ENCODE peak calls at places on chromosome 3, in eight cellular contexts. R is Caco-2, J is stomach, L is WTC11, V is GM10248, G is heart left ventricle, Y is lower leg skin, H is cardiac fibroblast. N is an unnamed sample.

GRCh38 chr3:4574426-4574965 is 81.3 kb downstream of the ITPR1 start:
- DNase-seq in L (no peak), Y (no peak), G (no peak), J (no peak), H (no peak), V (no peak), R (no peak), N (no peak)

GRCh38 chr3:79690072-79690471 is 77.7 kb downstream of the ROBO1 start:
- DNase-seq in G (no peak), V (no peak), L (no peak), Y (no peak), J (no peak), R (no peak), H (no peak), N (no peak)

GRCh38 chr3:37534940-37535339 is 326.7 kb upstream of the CTDSPL start:
- DNase-seq in G (no peak), R (no peak), V (no peak), L (no peak), H (no peak), Y (no peak), J (no peak), N (no peak)

GRCh38 chr3:5274116-5274515 is 86.6 kb downstream of the EDEM1 start:
- DNase-seq in R (no peak), J (no peak), G (no peak), Y (no peak), L (no peak), V (no peak), H (no peak), N (no peak)

GRCh38 chr3:141659821-141660597 is 78.1 kb upstream of the RNF7 start:
- DNase-seq in Y (peak; percentile 89), J (peak; percentile 64), R (peak; percentile 60), L (peak; percentile 60), V (no peak), G (peak; percentile 85), H (peak; percentile 27), N (peak; percentile 47)

GRCh38 chr3:119635719-119636118 is 24.7 kb downstream of the POPDC2 start:
- DNase-seq in L (no peak), V (no peak), Y (no peak), R (no peak), H (no peak), J (no peak), G (no peak), N (no peak)

GRCh38 chr3:129021140-129021551 is 20.0 kb downstream of the EFCC1 start:
- DNase-seq in J (no peak), G (no peak), R (no peak), V (no peak), H (peak; percentile 40), L (no peak), Y (no peak), N (no peak)

GRCh38 chr3:144364797-144365196 is 393.2 kb downstream of the DIPK2A start:
- DNase-seq in V (no peak), Y (no peak), L (no peak), J (no peak), G (no peak), R (no peak), H (no peak), N (no peak)

GRCh38 chr3:144677118-144677517 is 705.5 kb downstream of the DIPK2A start:
- DNase-seq in G (no peak), R (no peak), H (peak; percentile 32), Y (no peak), V (no peak), J (no peak), L (no peak), N (no peak)

GRCh38 chr3:194296832-194297666 is 54.1 kb downstream of the CPN2 start:
- DNase-seq in L (peak; percentile 84), G (peak; percentile 66), J (no peak), R (peak; percentile 82), Y (peak; percentile 82), H (no peak), V (no peak), N (peak; percentile 31)

GRCh38 chr3:99952306-99952705 is 134.6 kb downstream of the CMSS1 start:
- DNase-seq in Y (no peak), L (no peak), R (no peak), G (no peak), J (no peak), V (no peak), H (no peak), N (no peak)

GRCh38 chr3:62161306-62161705 is 212.0 kb downstream of the FEZF2 start:
- DNase-seq in J (no peak), V (no peak), H (peak; percentile 84), G (no peak), L (no peak), Y (no peak), R (no peak), N (no peak)

GRCh38 chr3:32457971-32458471 is 44.6 kb downstream of the CMTM6 start:
- DNase-seq in G (no peak), V (peak; percentile 50), J (no peak), R (no peak), H (no peak), Y (no peak), L (no peak), N (no peak)

GRCh38 chr3:134601539-134602439 is 49.0 kb downstream of the KY start:
- DNase-seq in J (no peak), H (peak; percentile 59), V (no peak), L (peak; percentile 77), G (no peak), Y (no peak), R (peak; percentile 62), N (peak; percentile 71)

GRCh38 chr3:46863261-46863782 is at the start of gene MYL3:
- DNase-seq in J (no peak), L (no peak), R (peak; percentile 59), V (no peak), Y (peak; percentile 74), G (peak; percentile 70), H (no peak), N (no peak)

GRCh38 chr3:126257984-126258383 is 77.6 kb upstream of the ALDH1L1 start:
- DNase-seq in R (no peak), G (no peak), H (no peak), J (no peak), Y (no peak), V (no peak), L (no peak), N (no peak)

GRCh38 chr3:126256256-126256655 is 75.9 kb upstream of the ALDH1L1 start:
- DNase-seq in V (no peak), L (no peak), R (no peak), Y (no peak), J (no peak), H (peak; percentile 15), G (peak; percentile 26), N (no peak)

GRCh38 chr3:126252373-126252772 is 72.0 kb upstream of the ALDH1L1 start:
- DNase-seq in G (no peak), L (no peak), H (no peak), R (no peak), V (no peak), Y (no peak), J (no peak), N (no peak)

GRCh38 chr3:126257174-126257573 is 76.8 kb upstream of the ALDH1L1 start:
- DNase-seq in G (peak; percentile 53), H (no peak), J (no peak), R (no peak), L (no peak), Y (peak; percentile 62), V (no peak), N (no peak)

GRCh38 chr3:126253072-126253471 is 72.7 kb upstream of the ALDH1L1 start:
- DNase-seq in H (no peak), R (no peak), L (no peak), Y (no peak), J (no peak), G (no peak), V (no peak), N (no peak)
- TF ChIP-seq CTCF in H (no peak), R (no peak), L (no peak), Y (no peak), J (no peak), G (no peak), V (no peak), N (no peak)

DNA sequence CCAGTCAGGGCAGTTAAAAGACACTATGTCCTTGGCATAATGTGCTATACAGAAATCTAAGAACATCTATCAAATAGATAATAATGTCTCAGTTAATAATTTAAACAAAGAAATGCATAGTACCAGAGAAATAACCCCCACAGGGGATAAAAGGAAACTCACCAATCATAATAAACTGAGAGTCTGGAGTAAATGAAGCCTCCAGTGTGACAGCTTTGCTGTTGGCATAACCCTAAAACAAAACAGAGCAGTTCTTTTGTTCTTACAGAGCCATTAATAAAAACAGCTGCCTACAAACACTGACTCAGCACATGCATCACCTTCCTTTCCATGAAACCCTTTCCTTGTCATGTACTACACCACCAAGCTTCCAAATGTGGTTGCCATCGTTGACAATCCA is 13.5 kb downstream of the PPM1M start:
- DNase-seq in L (no peak), Y (no peak), H (peak; percentile 58), J (no peak), R (no peak), G (no peak), V (no peak), N (no peak)
- TF ChIP-seq CTCF in L (no peak), Y (no peak), H (no peak), J (no peak), R (no peak), G (no peak), V (no peak), N (no peak)

GRCh38 chr3:154898916-154899315 is 181.2 kb upstream of the MME start:
- DNase-seq in J (no peak), G (no peak), L (no peak), R (no peak), V (no peak), Y (no peak), H (no peak), N (no peak)

GRCh38 chr3:154900777-154901176 is 179.3 kb upstream of the MME start:
- DNase-seq in G (no peak), H (no peak), R (no peak), V (no peak), L (no peak), Y (no peak), J (no peak), N (no peak)

GRCh38 chr3:154901263-154901662 is 178.9 kb upstream of the MME start:
- DNase-seq in R (no peak), L (no peak), J (no peak), V (no peak), Y (no peak), H (no peak), G (no peak), N (no peak)

GRCh38 chr3:154898398-154898797 is 181.7 kb upstream of the MME start:
- DNase-seq in H (no peak), L (no peak), V (no peak), J (no peak), Y (no peak), R (no peak), G (no peak), N (no peak)

DNA sequence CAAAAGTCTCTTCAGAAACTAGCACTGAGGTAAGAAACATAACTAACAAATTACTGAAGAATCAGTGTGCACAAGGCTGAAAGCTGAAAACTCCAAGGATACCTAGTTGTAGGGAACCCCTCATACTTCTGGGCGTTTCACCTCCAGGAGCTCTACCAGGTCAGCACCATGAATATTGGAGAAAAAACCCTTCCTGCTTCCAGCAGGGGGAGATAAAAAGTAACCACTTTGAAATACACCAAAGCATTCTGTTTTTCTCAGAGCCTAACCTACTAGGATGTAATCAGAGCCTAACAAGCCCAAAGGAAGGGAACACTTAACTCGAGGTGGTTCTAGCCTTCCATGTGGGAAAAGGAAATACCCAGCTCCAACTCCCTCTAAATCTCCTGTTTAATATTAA is 175.8 kb upstream of the MME start:
- DNase-seq in Y (no peak), R (no peak), G (no peak), V (no peak), H (peak; percentile 63), L (no peak), J (no peak), N (no peak)
- TF ChIP-seq CTCF in Y (no peak), R (peak; percentile 47), G (peak; percentile 19), V (no peak), H (peak; percentile 54), L (peak; percentile 27), J (no peak), N (peak; percentile 43)

GRCh38 chr3:136818851-136819783 is at the start of gene SLC35G2:
- DNase-seq in Y (peak; percentile 87), J (peak; percentile 30), V (peak; percentile 59), G (peak; percentile 78), H (peak; percentile 86), L (peak; percentile 78), R (no peak), N (peak; percentile 70)
- TF ChIP-seq CTCF in Y (no peak), J (no peak), V (no peak), G (no peak), H (no peak), L (no peak), R (no peak), N (no peak)

N was measured in endothelial cell.